ENCODE peak calls at places on chromosomes 5 and 9, in ten cellular contexts. U is AG09319, K is fibroblast of mammary gland, A is stomach, Z is ovary, F is cardiac muscle cell, H is lower lobe of right lung, B is GM23338, E is sigmoid colon, W is left ventricle myocardium inferior. J is an unnamed sample.

GRCh38 chr9:71483457-71483856 is 284.9 kb downstream of the CEMIP2 start:
- DNase-seq in U (no peak), K (no peak), A (no peak), Z (no peak), F (no peak), H (no peak), B (no peak), E (no peak), W (no peak), J (no peak)

GRCh38 chr5:80988419-80988925 is 28.3 kb downstream of the RASGRF2 start:
- DNase-seq in U (no peak), K (no peak), A (no peak), Z (no peak), F (no peak), H (no peak), B (no peak), E (no peak), W (no peak), J (no peak)

GRCh38 chr5:74394924-74395880 is 245.3 kb downstream of the ENC1 start:
- DNase-seq in U (no peak), K (no peak), A (no peak), Z (no peak), F (no peak), H (no peak), B (peak), E (no peak), W (no peak), J (no peak)

GRCh38 chr9:109149722-109150121 is 17.3 kb downstream of the FRRS1L start:
- DNase-seq in U (no peak), K (no peak), A (no peak), Z (no peak), F (no peak), H (no peak), B (no peak), E (no peak), W (no peak), J (no peak)

GRCh38 chr5:181160-181559 is 10.1 kb upstream of the LRRC14B start:
- DNase-seq in U (no peak), K (no peak), A (no peak), Z (peak), F (no peak), H (no peak), B (no peak), E (peak), W (no peak), J (no peak)

GRCh38 chr9:81716409-81716808 is 27.1 kb upstream of the TLE1 start:
- DNase-seq in U (no peak), K (peak), A (no peak), Z (no peak), F (no peak), H (no peak), B (no peak), E (no peak), W (no peak), J (no peak)

GRCh38 chr9:19642256-19642655 is 146.6 kb downstream of the SLC24A2 start:
- DNase-seq in U (no peak), K (peak), A (no peak), Z (no peak), F (no peak), H (no peak), B (no peak), E (no peak), W (no peak), J (no peak)

GRCh38 chr9:107491081-107492053 is 1.8 kb upstream of the KLF4 start:
- DNase-seq in U (no peak), K (peak), A (peak), Z (peak), F (peak), H (peak), B (peak), E (peak), W (peak), J (no peak)

GRCh38 chr5:132500931-132501628 is 10.5 kb upstream of the IRF1 start:
- DNase-seq in U (peak), K (peak), A (peak), Z (peak), F (peak), H (peak), B (peak), E (peak), W (peak), J (no peak)

GRCh38 chr9:134025606-134026541 is 593 bp downstream of the BRD3OS start:
- DNase-seq in U (no peak), K (peak), A (peak), Z (peak), F (peak), H (peak), B (peak), E (peak), W (peak), J (no peak)

GRCh38 chr9:132220069-132220468 is 58.2 kb downstream of the NTNG2 start:
- DNase-seq in U (no peak), K (no peak), A (no peak), Z (no peak), F (no peak), H (no peak), B (no peak), E (no peak), W (no peak), J (no peak)

GRCh38 chr5:142327111-142327842 is 2.5 kb upstream of the SPRY4 start:
- DNase-seq in U (peak), K (peak), A (no peak), Z (no peak), F (no peak), H (no peak), B (peak), E (peak), W (no peak), J (peak)
- TF ChIP-seq CTCF in U (peak), K (peak), A (no peak), Z (no peak), F (no peak), H (no peak), B (no peak), E (no peak), W (no peak), J (peak)

GRCh38 chr9:84652496-84653081 is 16.9 kb upstream of the NTRK2 start:
- DNase-seq in U (no peak), K (no peak), A (no peak), Z (no peak), F (no peak), H (no peak), B (no peak), E (no peak), W (no peak), J (no peak)
- TF ChIP-seq CTCF in U (no peak), K (no peak), A (no peak), Z (no peak), F (no peak), H (no peak), B (peak), E (no peak), W (no peak), J (no peak)

DNA sequence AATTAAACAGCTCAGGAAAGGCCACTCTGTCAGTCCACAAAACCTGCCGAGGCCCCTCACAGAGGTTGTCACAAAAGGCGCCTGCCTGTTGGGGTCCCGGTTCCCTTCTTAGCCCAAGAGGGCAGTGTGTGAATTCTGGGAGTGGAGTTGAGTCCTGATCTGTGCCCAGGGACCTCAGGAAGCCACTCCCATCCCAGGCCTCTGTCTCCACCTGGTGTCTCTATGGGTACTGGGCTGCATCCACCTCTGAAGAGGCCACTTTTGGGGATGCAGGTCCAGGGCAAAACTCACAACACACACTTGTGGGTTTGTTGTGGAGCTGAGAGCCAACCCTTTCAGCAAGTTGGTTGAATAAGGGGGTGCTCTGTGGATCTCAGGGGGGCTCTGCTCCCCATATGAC is 74.3 kb upstream of the STXBP1 start:
- DNase-seq in U (no peak), K (no peak), A (no peak), Z (no peak), F (no peak), H (no peak), B (peak), E (no peak), W (no peak), J (no peak)
- TF ChIP-seq CTCF in U (peak), K (peak), A (peak), Z (no peak), F (peak), H (no peak), B (peak), E (no peak), W (peak), J (peak)

GRCh38 chr5:102223542-102224444 is 72.3 kb downstream of the SLCO4C1 start:
- DNase-seq in U (no peak), K (peak), A (no peak), Z (no peak), F (peak), H (no peak), B (peak), E (no peak), W (no peak), J (no peak)
- TF ChIP-seq CTCF in U (peak), K (peak), A (peak), Z (no peak), F (peak), H (peak), B (no peak), E (no peak), W (peak), J (peak)

DNA sequence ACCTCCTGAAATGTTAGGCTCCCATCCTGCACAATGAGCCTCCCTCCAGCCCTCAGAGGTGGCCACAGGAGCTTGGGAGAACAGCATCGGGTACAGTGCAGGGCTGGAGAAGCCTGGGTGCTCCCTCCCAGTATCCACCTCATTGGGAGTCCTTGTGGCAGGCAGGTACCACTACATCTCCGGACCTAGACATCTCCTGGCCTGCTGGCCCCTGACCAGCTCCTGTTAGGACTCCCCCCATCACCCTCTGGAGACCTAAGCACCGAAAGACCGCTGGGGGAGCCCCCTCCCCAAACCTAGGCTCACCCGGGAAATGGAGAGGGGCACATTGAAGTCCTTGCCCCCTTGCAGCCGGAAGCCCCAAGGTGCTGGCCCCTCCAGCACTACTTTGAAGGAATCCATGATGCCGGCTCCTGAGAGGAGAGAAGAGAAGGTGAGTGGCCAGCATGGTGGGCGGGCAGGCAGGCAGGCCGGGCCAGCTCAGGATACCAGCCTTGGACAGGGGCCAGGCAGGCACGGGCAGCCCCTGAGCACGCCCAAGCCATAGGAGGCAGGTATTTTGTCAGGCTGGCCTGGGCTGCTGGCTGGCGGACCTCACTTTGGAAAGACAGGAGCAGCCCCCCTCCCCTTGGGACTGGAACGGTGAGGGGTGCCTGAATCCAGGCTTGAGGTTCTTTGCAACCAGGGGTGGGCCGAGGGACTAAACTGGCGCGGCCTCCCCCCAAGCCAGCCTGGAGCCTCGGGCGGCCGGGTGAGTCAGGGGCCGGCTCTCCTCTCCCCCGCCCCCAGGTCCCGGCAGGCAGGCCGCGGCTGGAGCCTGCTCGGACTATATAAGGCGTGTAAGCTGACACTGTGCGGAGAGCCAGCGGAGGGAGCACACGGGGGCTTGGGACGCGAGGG is 1.0 kb downstream of the PDLIM7 start:
- DNase-seq in U (peak), K (peak), A (peak), Z (peak), F (peak), H (no peak), B (peak), E (peak), W (peak), J (peak)
- TF ChIP-seq CTCF in U (peak), K (peak), A (no peak), Z (no peak), F (peak), H (no peak), B (no peak), E (no peak), W (peak), J (peak)

DNA sequence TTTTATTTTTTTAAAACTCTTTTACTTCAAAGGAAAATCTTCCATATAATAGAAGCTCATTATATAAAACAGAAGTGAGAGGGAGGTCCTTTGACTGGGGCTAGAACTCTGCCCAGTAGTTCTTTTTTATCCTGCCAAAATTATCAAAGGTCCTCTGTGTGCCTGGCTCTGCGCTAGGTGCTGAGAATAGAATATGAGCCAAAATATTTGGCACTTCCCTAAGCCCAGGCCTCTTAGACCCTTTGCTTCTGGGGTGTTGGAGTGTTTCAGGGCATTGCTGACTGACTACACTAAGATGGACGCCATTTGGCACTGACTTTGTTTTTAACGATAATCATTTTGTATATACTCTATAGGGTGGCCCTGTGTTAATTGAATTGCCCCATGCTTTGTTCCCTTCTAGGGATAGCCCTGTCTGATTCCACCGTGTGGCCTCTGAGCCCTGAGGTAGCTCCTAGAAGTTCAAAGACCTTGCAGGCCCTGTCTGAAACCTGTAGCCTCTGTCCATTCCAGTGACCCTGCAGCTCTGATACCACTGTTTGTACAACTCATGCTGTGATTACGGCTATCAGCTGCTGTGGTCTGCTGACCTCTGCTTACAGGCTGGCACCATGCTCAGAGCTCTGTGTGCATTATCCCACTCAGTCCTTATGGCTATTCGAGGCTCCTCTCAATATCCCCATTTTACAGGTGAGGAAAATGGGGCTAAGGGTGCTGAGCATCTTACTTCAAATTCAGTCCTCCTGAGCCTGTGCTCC is 84.3 kb upstream of the SHB start:
- DNase-seq in U (no peak), K (no peak), A (peak), Z (no peak), F (no peak), H (no peak), B (no peak), E (no peak), W (no peak), J (no peak)
- TF ChIP-seq CTCF in U (no peak), K (no peak), A (no peak), Z (no peak), F (no peak), H (no peak), B (no peak), E (no peak), W (no peak), J (no peak)

DNA sequence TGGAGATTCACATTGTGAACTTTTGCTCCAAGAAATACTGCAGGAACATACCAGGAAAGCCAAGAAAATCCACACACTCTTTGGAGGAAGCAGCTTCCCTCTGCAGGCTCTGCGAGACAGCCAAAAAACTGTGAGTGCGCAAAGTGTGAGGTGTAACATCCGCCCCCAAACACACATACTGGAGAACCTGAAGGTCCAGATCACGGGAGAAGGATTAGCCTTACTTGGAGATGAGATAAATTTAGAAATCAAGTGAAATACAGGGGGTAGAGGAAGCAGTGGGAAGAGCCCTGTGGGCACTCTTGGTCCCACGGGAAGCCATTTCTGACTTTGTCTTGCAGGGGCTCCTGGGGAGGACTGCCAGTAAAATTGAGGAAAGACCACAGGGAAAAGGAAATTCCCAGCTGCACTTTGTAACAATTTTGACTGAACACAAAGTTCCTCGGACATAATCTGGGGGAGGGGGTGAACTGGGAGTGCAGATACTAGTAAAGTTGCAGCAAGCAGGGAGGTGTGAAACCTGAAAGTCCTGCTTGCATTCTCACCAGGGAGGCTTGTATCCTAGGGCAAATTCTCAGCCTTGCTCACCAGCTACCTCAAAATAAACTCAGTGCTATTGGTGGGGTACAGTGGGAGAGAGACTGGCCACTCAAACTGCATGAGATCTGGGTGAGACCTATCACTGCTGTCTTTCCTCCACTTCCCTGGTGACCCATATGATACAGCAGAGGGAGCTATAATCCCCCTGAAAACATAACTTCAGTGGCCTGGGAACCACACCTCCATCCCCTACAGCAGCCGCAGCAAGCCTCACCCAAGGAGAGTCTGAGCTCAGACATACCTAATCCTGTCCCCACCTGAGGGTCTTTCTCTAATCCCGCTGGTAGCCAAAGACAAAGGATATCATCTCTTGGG is 109.1 kb downstream of the ALDH1A1 start:
- DNase-seq in U (no peak), K (no peak), A (no peak), Z (no peak), F (no peak), H (no peak), B (peak), E (no peak), W (no peak), J (no peak)
- TF ChIP-seq CTCF in U (no peak), K (peak), A (no peak), Z (no peak), F (peak), H (no peak), B (peak), E (no peak), W (no peak), J (no peak)

DNA sequence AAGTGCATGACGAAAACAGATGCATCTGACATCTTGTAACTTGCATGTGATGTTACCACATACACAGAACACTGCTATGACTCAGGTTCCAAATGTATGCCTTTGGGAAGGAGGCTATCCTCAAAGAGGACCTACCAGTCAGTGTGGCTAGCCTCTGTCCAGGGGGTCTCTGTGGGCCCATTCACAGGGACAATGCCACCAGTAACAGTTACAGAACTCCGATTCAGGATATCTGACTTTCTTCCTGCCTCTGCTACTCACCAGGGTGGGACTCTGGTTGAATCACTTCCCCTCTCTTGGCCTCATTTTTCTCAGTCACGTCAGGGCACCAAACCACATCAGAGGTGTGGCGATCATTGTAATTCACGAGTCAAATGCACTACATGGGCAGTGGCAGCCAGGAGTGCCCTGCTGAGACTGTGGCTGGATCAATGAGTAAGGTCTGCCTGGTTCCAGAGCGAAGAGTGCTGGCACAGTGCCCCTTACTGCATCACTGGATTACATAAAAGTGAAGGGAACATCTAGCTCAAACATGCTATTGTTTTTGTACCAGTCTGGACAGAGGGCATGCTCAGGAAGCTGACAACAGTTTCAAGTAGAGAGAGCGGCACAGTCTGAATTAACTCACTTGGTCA is 13.2 kb downstream of the ATOX1 start:
- DNase-seq in U (no peak), K (peak), A (peak), Z (no peak), F (no peak), H (peak), B (no peak), E (peak), W (peak), J (peak)
- TF ChIP-seq CTCF in U (no peak), K (no peak), A (no peak), Z (no peak), F (no peak), H (no peak), B (no peak), E (no peak), W (peak), J (no peak)

DNA sequence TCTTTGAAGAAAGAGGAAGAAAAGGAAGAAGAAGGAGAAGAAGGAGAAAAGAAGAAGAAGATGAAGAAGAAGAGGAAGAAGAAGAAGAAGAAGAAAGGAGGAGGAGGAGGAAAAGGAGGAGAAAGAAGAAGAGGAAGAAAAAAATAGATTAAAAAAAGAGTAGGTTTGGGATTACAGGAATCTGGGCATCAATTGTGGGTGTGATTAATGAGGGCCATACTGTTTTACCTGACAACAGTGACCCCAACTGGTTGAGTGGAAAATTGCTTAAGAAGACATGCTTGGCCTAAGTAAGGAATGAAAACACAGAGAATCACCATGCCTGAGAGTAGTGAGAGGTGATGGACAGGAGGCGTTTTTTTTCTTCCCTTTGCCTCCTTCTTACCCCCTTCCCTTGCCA is 114.6 kb downstream of the FAM170A start:
- DNase-seq in U (no peak), K (peak), A (no peak), Z (no peak), F (peak), H (no peak), B (peak), E (no peak), W (no peak), J (no peak)
- TF ChIP-seq CTCF in U (no peak), K (peak), A (peak), Z (no peak), F (peak), H (peak), B (peak), E (no peak), W (no peak), J (peak)

J was measured in AG09309.